ENCODE peak calls at places on chromosomes 4 and X, in six cellular contexts. R is DMS 273 treated with DMSO at 0.1 percent for 48 hours; Z is activated CD8-positive, alpha-beta memory T cell treated with anti-CD3 and anti-CD28 coated beads for 48 hours; X is A172; V is activated CD4-positive, alpha-beta memory T cell treated with anti-CD3 and anti-CD28 coated beads, Interleukin-2, amount 10 ng/mL, durations not matched to agents 7 days and 5 days; J is IMR-90. U is an unnamed sample.

GRCh38 chr4:26273308-26273980 is 47.4 kb upstream of the RBPJ start:
- DNase-seq in Z (no peak), X (no peak), J (no peak), R (no peak), V (no peak), U (no peak)

GRCh38 chr4:41969666-41970065 is 11.9 kb upstream of the DCAF4L1 start:
- DNase-seq in X (no peak), R (no peak), Z (no peak), V (no peak), J (no peak), U (no peak)

GRCh38 chr4:140099993-140100392 is 54.0 kb downstream of the MAML3 start:
- DNase-seq in Z (no peak), J (peak), X (peak), V (peak), R (peak), U (peak)

GRCh38 chr4:58587856-58588255 is 1477.7 kb upstream of the IGFBP7 start:
- DNase-seq in R (no peak), J (no peak), Z (no peak), X (peak), V (no peak), U (no peak)

GRCh38 chr4:107825072-107825789 is 499 bp downstream of the SGMS2 start:
- DNase-seq in V (no peak), Z (no peak), J (peak), R (no peak), X (peak), U (peak)

GRCh38 chrX:11267311-11267910 is 25.8 kb upstream of the AMELX start:
- DNase-seq in Z (no peak), X (no peak), V (no peak), J (no peak), R (no peak), U (no peak)

GRCh38 chr4:14428125-14428524 is 574.2 kb upstream of the CPEB2 start:
- DNase-seq in J (no peak), V (no peak), Z (no peak), X (no peak), R (no peak), U (no peak)

GRCh38 chr4:8886625-8887406 is 15.2 kb upstream of the HMX1 start:
- DNase-seq in X (peak), J (no peak), R (no peak), V (no peak), Z (no peak), U (no peak)

GRCh38 chr4:119300072-119300387 is 21.9 kb downstream of the FABP2 start:
- DNase-seq in V (peak), R (no peak), J (peak), X (peak), Z (peak), U (no peak)

GRCh38 chr4:85968945-85969830 is 390.7 kb downstream of the MAPK10 start:
- DNase-seq in J (peak), Z (no peak), V (no peak), X (peak), R (no peak), U (peak)

GRCh38 chr4:85603437-85604336 is 128.7 kb downstream of the ARHGAP24 start:
- DNase-seq in V (no peak), J (no peak), X (no peak), R (no peak), Z (no peak), U (peak)

GRCh38 chrX:118347131-118347530 is 1.2 kb downstream of the WDR44 start:
- DNase-seq in Z (no peak), X (peak), R (no peak), J (peak), V (no peak), U (no peak)

GRCh38 chrX:65017464-65017863 is 41.2 kb upstream of the ZC4H2 start:
- DNase-seq in J (no peak), V (no peak), Z (no peak), R (no peak), X (no peak), U (no peak)

GRCh38 chrX:51641421-51642021 is 22.8 kb upstream of the CENPVL3 start:
- DNase-seq in Z (no peak), X (peak), J (peak), R (no peak), V (no peak), U (peak)

GRCh38 chr4:82559735-82560120 is 2.1 kb downstream of the TMEM150C start:
- DNase-seq in R (no peak), Z (no peak), X (no peak), V (no peak), J (no peak), U (no peak)

GRCh38 chrX:14903891-14904290 is 30.7 kb downstream of the MOSPD2 start:
- DNase-seq in Z (no peak), X (no peak), R (no peak), J (peak), V (no peak), U (no peak)

GRCh38 chr4:5371415-5372190 is 320.3 kb downstream of the STK32B start:
- DNase-seq in V (no peak), Z (no peak), R (no peak), J (peak), X (no peak), U (no peak)

GRCh38 chrX:19785647-19786046 is 101.8 kb downstream of the SH3KBP1 start:
- DNase-seq in J (no peak), V (no peak), X (no peak), Z (no peak), R (no peak), U (peak)

GRCh38 chr4:37243722-37244582 is 591 bp upstream of the NWD2 start:
- DNase-seq in Z (no peak), V (no peak), X (no peak), R (no peak), J (no peak), U (no peak)

GRCh38 chr4:183747380-183747779 is 88.3 kb downstream of the TRAPPC11 start:
- DNase-seq in X (no peak), J (no peak), V (no peak), Z (no peak), R (no peak), U (no peak)

GRCh38 chrX:87728459-87728858 is 210.9 kb downstream of the KLHL4 start:
- DNase-seq in R (no peak), Z (no peak), V (no peak), J (no peak), X (peak), U (no peak)

GRCh38 chrX:45584717-45585116 is 384.0 kb upstream of the DIPK2B start:
- DNase-seq in X (no peak), V (no peak), R (no peak), J (peak), Z (no peak), U (no peak)

GRCh38 chr4:94354474-94354896 is 11.8 kb upstream of the HPGDS start:
- DNase-seq in V (no peak), Z (no peak), X (no peak), J (no peak), R (no peak), U (no peak)

GRCh38 chr4:61442936-61443335 is 242.8 kb downstream of the ADGRL3 start:
- DNase-seq in R (no peak), J (no peak), X (no peak), V (no peak), Z (no peak), U (no peak)

GRCh38 chrX:40008841-40009461 is 88.8 kb downstream of the BCOR start:
- DNase-seq in J (no peak), R (peak), X (no peak), Z (no peak), V (peak), U (no peak)

U was measured in foreskin melanocyte.